ENCODE peak calls at places on chromosome 3, in seven cellular contexts. G, T, O, D, H, J and P are unnamed samples.

GRCh38 chr3:23183731-23184130 is 19.4 kb upstream of the UBE2E2 start:
- DNase-seq in G (no peak), T (peak), O (no peak), D (peak), H (peak), J (no peak), P (no peak)

GRCh38 chr3:31610700-31611275 is 78.1 kb downstream of the STT3B start:
- DNase-seq in G (no peak), T (peak), O (no peak), D (peak), H (peak), J (no peak), P (no peak)

GRCh38 chr3:143084856-143085731 is 34.5 kb upstream of the CHST2 start:
- DNase-seq in G (no peak), T (peak), O (no peak), D (peak), H (no peak), J (no peak), P (no peak)

GRCh38 chr3:196315821-196316220 is 2.2 kb downstream of the DYNLT2B start:
- DNase-seq in G (no peak), T (no peak), O (no peak), D (no peak), H (no peak), J (no peak), P (no peak)

GRCh38 chr3:114519415-114519814 is 225.6 kb downstream of the TIGIT start:
- DNase-seq in G (no peak), T (peak), O (no peak), D (peak), H (peak), J (no peak), P (no peak)

GRCh38 chr3:52077376-52077775 is 21.0 kb upstream of the DUSP7 start:
- DNase-seq in G (no peak), T (no peak), O (no peak), D (no peak), H (no peak), J (no peak), P (no peak)

GRCh38 chr3:64011685-64012084 is 11.6 kb downstream of the PSMD6 start:
- DNase-seq in G (no peak), T (peak), O (no peak), D (peak), H (no peak), J (no peak), P (no peak)

GRCh38 chr3:190718691-190719090 is 143.8 kb downstream of the GMNC start:
- DNase-seq in G (no peak), T (peak), O (no peak), D (peak), H (no peak), J (no peak), P (no peak)

GRCh38 chr3:14216257-14217048 is 37.8 kb downstream of the LSM3 start:
- DNase-seq in G (no peak), T (no peak), O (peak), D (peak), H (peak), J (peak), P (peak)

GRCh38 chr3:54965746-54966145 is 37.9 kb upstream of the LRTM1 start:
- DNase-seq in G (no peak), T (peak), O (no peak), D (peak), H (no peak), J (no peak), P (no peak)

GRCh38 chr3:28386049-28386448 is 37.4 kb upstream of the AZI2 start:
- DNase-seq in G (no peak), T (no peak), O (no peak), D (no peak), H (no peak), J (no peak), P (no peak)

GRCh38 chr3:127775398-127776109 is 46.8 kb downstream of the MGLL start:
- DNase-seq in G (peak), T (peak), O (no peak), D (peak), H (peak), J (no peak), P (no peak)

GRCh38 chr3:127484601-127485388 is 105.7 kb downstream of the TPRA1 start:
- DNase-seq in G (no peak), T (peak), O (no peak), D (no peak), H (no peak), J (no peak), P (no peak)